ENCODE peak calls at places on chromosomes 4 and X, in four cellular contexts. One of them, this sample, is unnamed.

GRCh38 chrX:149470960-149471359 is 34.1 kb downstream of the IDS start:
- DNase-seq in IMR-90: peak
- DNase-seq in GM23248: peak
- DNase-seq in GM23338: peak
- DNase-seq in this sample: peak

GRCh38 chr4:22515888-22516541 is at the start of gene ADGRA3:
- DNase-seq in IMR-90: peak
- DNase-seq in GM23248: peak
- DNase-seq in GM23338: peak
- DNase-seq in this sample: peak

GRCh38 chr4:79211490-79211889 is 114.4 kb downstream of the NAA11 start:
- DNase-seq in IMR-90: no peak
- DNase-seq in GM23248: no peak
- DNase-seq in GM23338: no peak
- DNase-seq in this sample: no peak

GRCh38 chr4:48340276-48340904 is 939 bp upstream of the SLAIN2 start:
- DNase-seq in IMR-90: peak
- DNase-seq in GM23248: peak
- DNase-seq in GM23338: peak
- DNase-seq in this sample: peak

GRCh38 chr4:127124919-127125318 is 507.8 kb upstream of the INTU start:
- DNase-seq in IMR-90: peak
- DNase-seq in GM23248: peak
- DNase-seq in GM23338: peak
- DNase-seq in this sample: no peak

GRCh38 chrX:108439434-108439883 is at the start of gene COL4A5:
- DNase-seq in IMR-90: peak
- DNase-seq in GM23248: peak
- DNase-seq in GM23338: peak
- DNase-seq in this sample: no peak

GRCh38 chrX:98380556-98380955 is 1496.8 kb downstream of the RPA4 start:
- DNase-seq in IMR-90: no peak
- DNase-seq in GM23248: no peak
- DNase-seq in GM23338: peak
- DNase-seq in this sample: no peak

GRCh38 chrX:97294016-97294415 is 410.3 kb downstream of the RPA4 start:
- DNase-seq in IMR-90: no peak
- DNase-seq in GM23248: no peak
- DNase-seq in GM23338: no peak
- DNase-seq in this sample: no peak

GRCh38 chrX:56057325-56057724 is 174.8 kb upstream of the KLF8 start:
- DNase-seq in IMR-90: no peak
- DNase-seq in GM23248: no peak
- DNase-seq in GM23338: no peak
- DNase-seq in this sample: no peak

GRCh38 chrX:84735025-84735424 is 232.8 kb upstream of the HDX start:
- DNase-seq in IMR-90: peak
- DNase-seq in GM23248: no peak
- DNase-seq in GM23338: no peak
- DNase-seq in this sample: no peak

GRCh38 chr4:166972071-166972470 is 262.2 kb downstream of the SPOCK3 start:
- DNase-seq in IMR-90: no peak
- DNase-seq in GM23248: no peak
- DNase-seq in GM23338: no peak
- DNase-seq in this sample: no peak

GRCh38 chr4:46404961-46405360 is 15.0 kb upstream of the GABRA2 start:
- DNase-seq in IMR-90: peak
- DNase-seq in GM23248: no peak
- DNase-seq in GM23338: peak
- DNase-seq in this sample: no peak

GRCh38 chrX:37984880-37985279 is 21.5 kb upstream of the SYTL5 start:
- DNase-seq in IMR-90: no peak
- DNase-seq in GM23248: no peak
- DNase-seq in GM23338: no peak
- DNase-seq in this sample: no peak

GRCh38 chr4:94307231-94307840 is 35.3 kb downstream of the HPGDS start:
- DNase-seq in IMR-90: no peak
- DNase-seq in GM23248: peak
- DNase-seq in GM23338: no peak
- DNase-seq in this sample: no peak

GRCh38 chrX:66760648-66761047 is 121.8 kb upstream of the EDA2R start:
- DNase-seq in IMR-90: no peak
- DNase-seq in GM23248: peak
- DNase-seq in GM23338: peak
- DNase-seq in this sample: no peak

GRCh38 chr4:71855944-71856343 is 72.1 kb upstream of the GC start:
- DNase-seq in IMR-90: no peak
- DNase-seq in GM23248: no peak
- DNase-seq in GM23338: no peak
- DNase-seq in this sample: no peak

GRCh38 chr4:184268574-184269160 is 51.0 kb upstream of the ENPP6 start:
- DNase-seq in IMR-90: no peak
- DNase-seq in GM23248: peak
- DNase-seq in GM23338: no peak
- DNase-seq in this sample: no peak

GRCh38 chr4:120225527-120225926 is 158.9 kb upstream of the MAD2L1 start:
- DNase-seq in IMR-90: no peak
- DNase-seq in GM23248: no peak
- DNase-seq in GM23338: no peak
- DNase-seq in this sample: no peak

GRCh38 chr4:127503111-127503510 is 129.6 kb upstream of the INTU start:
- DNase-seq in IMR-90: peak
- DNase-seq in GM23248: peak
- DNase-seq in GM23338: peak
- DNase-seq in this sample: no peak

GRCh38 chr4:7421356-7422097 is 13.2 kb downstream of the PSAPL1 start:
- DNase-seq in IMR-90: no peak
- DNase-seq in GM23248: no peak
- DNase-seq in GM23338: no peak
- DNase-seq in this sample: peak

GRCh38 chrX:47311857-47312774 is 58.3 kb upstream of the ZNF157 start:
- DNase-seq in IMR-90: peak
- DNase-seq in GM23248: peak
- DNase-seq in GM23338: peak
- DNase-seq in this sample: peak

GRCh38 chr4:83255584-83255983 is 29.0 kb downstream of the COQ2 start:
- DNase-seq in IMR-90: peak
- DNase-seq in GM23248: peak
- DNase-seq in GM23338: no peak
- DNase-seq in this sample: peak

GRCh38 chrX:9465380-9466114 is 689 bp downstream of the TBL1X start:
- DNase-seq in IMR-90: no peak
- DNase-seq in GM23248: peak
- DNase-seq in GM23338: peak
- DNase-seq in this sample: peak

GRCh38 chr4:6750302-6751221 is 32.0 kb upstream of the KIAA0232 start:
- DNase-seq in IMR-90: no peak
- DNase-seq in GM23248: no peak
- DNase-seq in GM23338: no peak
- DNase-seq in this sample: no peak

GRCh38 chr4:89737888-89738287 is 99.1 kb downstream of the SNCA start:
- DNase-seq in IMR-90: no peak
- DNase-seq in GM23248: peak
- DNase-seq in GM23338: no peak
- DNase-seq in this sample: peak

GRCh38 chr4:126568652-126569580 is 1063.8 kb upstream of the INTU start:
- DNase-seq in IMR-90: no peak
- DNase-seq in GM23248: no peak
- DNase-seq in GM23338: no peak
- DNase-seq in this sample: no peak

GRCh38 chr4:113958766-113959540 is 20.5 kb downstream of the ARSJ start:
- DNase-seq in IMR-90: peak
- DNase-seq in GM23248: peak
- DNase-seq in GM23338: no peak
- DNase-seq in this sample: no peak

GRCh38 chr4:174284181-174284886 is 623 bp downstream of the CEP44 start:
- DNase-seq in IMR-90: peak
- DNase-seq in GM23248: peak
- DNase-seq in GM23338: peak
- DNase-seq in this sample: peak

GRCh38 chr4:25021206-25021605 is 9.5 kb downstream of the LGI2 start:
- DNase-seq in IMR-90: no peak
- DNase-seq in GM23248: no peak
- DNase-seq in GM23338: no peak
- DNase-seq in this sample: no peak

GRCh38 chrX:138745215-138745614 is 33.7 kb upstream of the FGF13 start:
- DNase-seq in IMR-90: peak
- DNase-seq in GM23248: peak
- DNase-seq in GM23338: peak
- DNase-seq in this sample: no peak

GRCh38 chrX:25519258-25519657 is 503.5 kb upstream of the ARX start:
- DNase-seq in IMR-90: no peak
- DNase-seq in GM23248: no peak
- DNase-seq in GM23338: no peak
- DNase-seq in this sample: no peak

GRCh38 chrX:105515561-105515960 is 295.1 kb upstream of the TEX13A start:
- DNase-seq in IMR-90: no peak
- DNase-seq in GM23248: no peak
- DNase-seq in GM23338: no peak
- DNase-seq in this sample: no peak

DNA sequence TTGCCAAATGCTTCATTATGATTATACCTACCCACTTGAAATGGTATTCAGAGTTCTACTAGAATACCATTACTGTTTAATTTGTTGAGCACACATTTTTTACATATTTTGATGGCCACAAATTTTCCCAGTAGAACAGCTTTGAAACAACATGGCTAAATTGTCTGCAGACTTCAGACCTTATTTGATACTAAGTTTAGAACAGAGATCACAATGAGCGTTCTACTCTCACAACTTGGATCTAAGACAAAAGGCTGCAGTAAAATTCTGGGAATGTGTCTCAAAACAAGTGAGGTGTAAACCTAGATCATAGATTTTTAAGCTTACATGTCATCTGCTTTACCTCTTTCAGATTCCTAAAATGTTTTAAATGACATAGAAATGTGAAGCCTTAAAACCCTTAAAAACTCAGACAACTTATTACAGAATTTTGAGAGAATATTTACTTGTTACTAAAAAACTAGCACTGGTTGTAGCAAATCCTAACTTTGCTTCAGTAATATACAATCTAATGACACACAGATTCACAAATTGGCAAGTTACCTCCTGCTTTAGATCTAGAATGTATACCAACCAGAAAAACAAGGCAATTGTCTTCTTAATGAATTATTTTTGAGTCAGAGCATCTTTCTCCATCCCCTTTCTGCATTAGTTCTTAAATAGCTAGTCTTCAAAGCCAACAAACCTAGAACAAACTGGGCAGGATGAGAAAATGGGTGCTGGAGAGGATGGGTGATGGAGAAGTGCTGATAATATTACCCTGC is 243.3 kb downstream of the SLC7A11 start:
- DNase-seq in IMR-90: peak
- DNase-seq in GM23248: peak
- DNase-seq in GM23338: no peak
- DNase-seq in this sample: peak
- H3K4me2 ChIP-seq in IMR-90: peak
- H3K4me2 ChIP-seq in GM23248: peak
- H3K4me2 ChIP-seq in GM23338: no peak
- H3K4me2 ChIP-seq in this sample: peak

GRCh38 chr4:182453830-182454229 is 210.6 kb downstream of the TENM3 start:
- DNase-seq in IMR-90: no peak
- DNase-seq in GM23248: no peak
- DNase-seq in GM23338: peak
- DNase-seq in this sample: no peak

GRCh38 chr4:182449186-182449880 is 206.1 kb downstream of the TENM3 start:
- DNase-seq in IMR-90: peak
- DNase-seq in GM23248: no peak
- DNase-seq in GM23338: peak
- DNase-seq in this sample: no peak

GRCh38 chr4:182447938-182448280 is 204.7 kb downstream of the TENM3 start:
- DNase-seq in IMR-90: no peak
- DNase-seq in GM23248: peak
- DNase-seq in GM23338: no peak
- DNase-seq in this sample: peak

GRCh38 chr4:182448281-182449151 is 205.3 kb downstream of the TENM3 start:
- DNase-seq in IMR-90: peak
- DNase-seq in GM23248: peak
- DNase-seq in GM23338: peak
- DNase-seq in this sample: peak

DNA sequence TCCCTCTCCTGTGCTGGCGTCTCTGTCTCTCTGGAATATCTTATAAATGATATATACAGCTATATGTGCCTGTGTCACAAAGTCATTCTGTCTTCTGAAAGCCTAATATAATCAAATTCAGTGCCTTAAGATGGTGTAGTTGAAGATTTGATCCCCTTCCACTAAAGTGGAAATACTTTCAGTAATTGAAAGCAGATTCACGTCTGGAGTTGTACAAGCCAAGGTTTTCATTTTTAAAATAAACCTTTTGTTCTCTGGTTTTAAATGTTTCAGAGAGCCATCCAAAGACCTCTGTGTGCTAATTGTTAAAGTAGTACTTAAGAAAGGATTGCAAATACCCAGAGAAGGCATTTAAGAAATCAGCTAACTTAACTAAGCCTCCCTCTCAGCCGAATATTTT is 206.8 kb downstream of the TENM3 start:
- DNase-seq in IMR-90: no peak
- DNase-seq in GM23248: peak
- DNase-seq in GM23338: no peak
- DNase-seq in this sample: no peak
- H2AFZ ChIP-seq in IMR-90: no peak
- H2AFZ ChIP-seq in GM23248: peak
- H2AFZ ChIP-seq in GM23338: no peak
- H2AFZ ChIP-seq in this sample: peak

GRCh38 chr4:121358473-121358872 is 22.3 kb downstream of the QRFPR start:
- DNase-seq in IMR-90: peak
- DNase-seq in GM23248: peak
- DNase-seq in GM23338: no peak
- DNase-seq in this sample: no peak
- H3K4me2 ChIP-seq in IMR-90: no peak
- H3K4me2 ChIP-seq in GM23248: no peak
- H3K4me2 ChIP-seq in GM23338: no peak
- H3K4me2 ChIP-seq in this sample: no peak

GRCh38 chrX:42976729-42977366 is 198.9 kb upstream of the PPP1R2C start:
- DNase-seq in IMR-90: no peak
- DNase-seq in GM23248: no peak
- DNase-seq in GM23338: peak
- DNase-seq in this sample: no peak
- H2AFZ ChIP-seq in IMR-90: no peak
- H2AFZ ChIP-seq in GM23248: no peak
- H2AFZ ChIP-seq in GM23338: no peak
- H2AFZ ChIP-seq in this sample: no peak

GRCh38 chrX:101803451-101803850 is 128.4 kb downstream of the ZMAT1 start:
- DNase-seq in IMR-90: peak
- DNase-seq in GM23248: peak
- DNase-seq in GM23338: peak
- DNase-seq in this sample: no peak

DNA sequence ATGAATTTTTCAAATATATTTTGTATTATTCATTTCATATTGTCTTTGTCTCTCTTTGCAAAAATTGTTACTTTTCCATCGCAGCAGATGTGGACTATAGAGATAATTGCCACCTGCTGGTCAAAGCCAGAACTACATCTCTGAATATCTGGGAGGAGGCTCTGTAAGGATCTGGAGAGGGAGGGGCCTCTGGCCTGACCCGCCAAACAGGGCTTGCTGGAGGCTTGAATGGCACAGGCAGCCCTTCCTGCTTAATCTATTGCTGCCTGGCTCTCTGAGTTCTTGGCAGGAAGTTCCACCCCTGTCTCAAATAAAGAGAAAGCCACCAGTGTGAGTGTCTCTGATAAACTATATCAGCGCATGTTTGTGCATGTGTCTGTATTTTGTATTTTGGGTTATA is 132.4 kb downstream of the ZMAT1 start:
- DNase-seq in IMR-90: peak
- DNase-seq in GM23248: peak
- DNase-seq in GM23338: peak
- DNase-seq in this sample: no peak
- H3K4me2 ChIP-seq in IMR-90: no peak
- H3K4me2 ChIP-seq in GM23248: peak
- H3K4me2 ChIP-seq in GM23338: no peak
- H3K4me2 ChIP-seq in this sample: peak